ENCODE peak calls at places on chromosomes 1 and 21, in nine cellular contexts. G is heart right ventricle; O is NK-92 treated with Interleukin-12 subunit alpha and Interleukin-12 subunit beta, amount 100 ng/mL, for 24 hours; F is central memory CD4-positive, alpha-beta T cell; C is non-pigmented ciliary epithelial cell; P is amniotic epithelial cell; D is left ventricle myocardium inferior; N is NCI-H146; Z is GM10248. I is an unnamed sample.
A peak's percentile ranks its signal among the peaks of the same experiment; 100 is the strongest.

GRCh38 chr1:7290971-7291970 is 479.8 kb upstream of the VAMP3 start:
- DNase-seq in N (no peak), G (peak; percentile 66), C (no peak), P (peak; percentile 72), D (peak; percentile 64), O (no peak), F (no peak), Z (no peak), I (no peak)

GRCh38 chr1:152582647-152583046 is 2.3 kb upstream of the LCE3D start:
- DNase-seq in F (no peak), O (no peak), Z (no peak), G (no peak), C (no peak), D (no peak), N (no peak), P (no peak), I (no peak)

GRCh38 chr1:39293375-39294070 is 89.0 kb downstream of the MACF1 start:
- DNase-seq in D (no peak), O (no peak), G (no peak), N (no peak), P (peak; percentile 49), C (peak; percentile 44), F (no peak), Z (no peak), I (no peak)

GRCh38 chr1:178540646-178541045 is 27.7 kb downstream of the TEX35 start:
- DNase-seq in D (no peak), C (no peak), F (no peak), P (peak; percentile 84), N (no peak), Z (no peak), O (no peak), G (no peak), I (no peak)

GRCh38 chr1:171802207-171802606 is 20.7 kb downstream of the METTL13 start:
- DNase-seq in Z (no peak), D (no peak), G (no peak), C (no peak), F (no peak), O (no peak), N (no peak), P (no peak), I (no peak)

GRCh38 chr1:115641762-115642167 is at the start of gene VANGL1:
- DNase-seq in N (peak; percentile 77), P (peak; percentile 44), C (no peak), G (peak; percentile 81), F (peak; percentile 4), Z (peak; percentile 77), D (peak; percentile 79), O (peak; percentile 19), I (peak; percentile 61)

GRCh38 chr1:15802234-15802965 is 5.0 kb downstream of the UQCRHL start:
- DNase-seq in O (no peak), P (peak; percentile 50), C (no peak), F (no peak), G (no peak), N (no peak), Z (no peak), D (no peak), I (no peak)

GRCh38 chr1:209926045-209926444 is 12.0 kb upstream of the SYT14 start:
- DNase-seq in Z (no peak), N (peak; percentile 94), P (peak; percentile 50), D (no peak), O (no peak), C (peak; percentile 86), G (no peak), F (no peak), I (no peak)

GRCh38 chr1:230308039-230308438 is 118.1 kb downstream of the PGBD5 start:
- DNase-seq in N (peak; percentile 73), G (peak; percentile 74), O (no peak), F (no peak), D (peak; percentile 69), Z (no peak), P (peak; percentile 97), C (peak; percentile 70), I (peak; percentile 94)

GRCh38 chr1:234108921-234109320 is 204.4 kb downstream of the SLC35F3 start:
- DNase-seq in C (peak; percentile 19), P (peak; percentile 31), F (no peak), D (no peak), N (no peak), G (no peak), Z (no peak), O (no peak), I (no peak)

GRCh38 chr1:77841574-77841973 is 46.9 kb upstream of the NEXN start:
- DNase-seq in O (no peak), N (no peak), G (no peak), D (no peak), Z (no peak), P (no peak), F (no peak), C (no peak), I (no peak)

GRCh38 chr1:109901508-109902145 is 9.0 kb upstream of the CSF1 start:
- DNase-seq in D (peak; percentile 47), O (no peak), N (no peak), G (no peak), P (no peak), F (no peak), C (no peak), Z (no peak), I (peak; percentile 55)

GRCh38 chr1:61419681-61420080 is 305.3 kb downstream of the TM2D1 start:
- DNase-seq in O (no peak), C (no peak), P (no peak), N (no peak), Z (no peak), F (no peak), D (no peak), G (no peak), I (no peak)

GRCh38 chr1:117683571-117684285 is 77.9 kb downstream of the TENT5C start:
- DNase-seq in Z (no peak), C (no peak), N (no peak), P (peak; percentile 75), O (no peak), G (peak; percentile 27), D (peak; percentile 33), F (no peak), I (no peak)

GRCh38 chr1:108830119-108831008 is 26.5 kb downstream of the AKNAD1 start:
- DNase-seq in F (no peak), N (no peak), C (peak; percentile 85), G (peak; percentile 73), D (peak; percentile 83), Z (no peak), P (peak; percentile 68), O (no peak), I (peak; percentile 54)

GRCh38 chr1:87888456-87888855 is 559.8 kb downstream of the LMO4 start:
- DNase-seq in O (no peak), C (no peak), G (no peak), Z (no peak), N (no peak), P (peak; percentile 64), F (no peak), D (no peak), I (no peak)

GRCh38 chr1:111471012-111471411 is 2.8 kb upstream of the C1orf162 start:
- DNase-seq in G (no peak), P (no peak), O (peak; percentile 9), D (peak; percentile 35), F (peak; percentile 91), Z (no peak), C (no peak), N (no peak), I (peak; percentile 35)

GRCh38 chr1:71083271-71083670 is 2.4 kb upstream of the ZRANB2 start:
- DNase-seq in N (no peak), C (no peak), O (no peak), G (no peak), F (no peak), D (no peak), Z (no peak), P (peak; percentile 77), I (no peak)

GRCh38 chr1:240737268-240737667 is 125.3 kb upstream of the GREM2 start:
- DNase-seq in G (no peak), D (no peak), O (no peak), P (no peak), C (no peak), Z (no peak), F (no peak), N (no peak), I (no peak)

GRCh38 chr1:169722784-169723183 is 11.1 kb downstream of the SELE start:
- DNase-seq in Z (no peak), C (no peak), N (no peak), F (no peak), G (no peak), O (no peak), D (no peak), P (no peak), I (no peak)

GRCh38 chr1:210132582-210132981 is 100.0 kb upstream of the SERTAD4 start:
- DNase-seq in N (no peak), P (peak; percentile 53), O (no peak), F (no peak), G (no peak), C (peak; percentile 4), Z (no peak), D (no peak), I (no peak)

GRCh38 chr21:25171438-25171837 is 435.8 kb downstream of the MRPL39 start:
- DNase-seq in D (no peak), C (no peak), P (no peak), O (no peak), Z (no peak), N (no peak), F (no peak), G (no peak), I (no peak)

GRCh38 chr21:41396452-41397107 is 29.5 kb upstream of the MX1 start:
- DNase-seq in Z (no peak), G (no peak), P (peak; percentile 45), F (no peak), D (peak; percentile 33), C (no peak), O (no peak), N (no peak), I (peak; percentile 60)

I was measured in left colon.